ENCODE peak calls at places on chromosomes 11 and 22, in seven cellular contexts. I, X, U, D, F, Y and B are unnamed samples.

GRCh38 chr11:117181586-117182550 is 3.3 kb downstream of the SIDT2 start:
- DNase-seq in F (no peak), X (no peak), D (no peak), Y (no peak), U (no peak), I (no peak), B (no peak)

GRCh38 chr22:36238348-36239149 is 778 bp downstream of the APOL2 start:
- DNase-seq in I (peak), U (no peak), X (no peak), F (no peak), D (peak), Y (no peak), B (no peak)

GRCh38 chr11:64000026-64000739 is 13.9 kb downstream of the OTUB1 start:
- DNase-seq in Y (no peak), D (peak), U (no peak), X (peak), I (no peak), F (no peak), B (no peak)

GRCh38 chr11:353315-353857 is 15.9 kb upstream of the B4GALNT4 start:
- DNase-seq in F (peak), X (no peak), I (peak), U (no peak), Y (no peak), D (no peak), B (peak)

GRCh38 chr22:19178659-19179471 is at the start of gene SLC25A1:
- DNase-seq in X (peak), D (peak), Y (peak), I (peak), U (peak), F (peak), B (peak)

GRCh38 chr22:24543068-24543675 is 11.8 kb downstream of the GUCD1 start:
- DNase-seq in F (no peak), I (no peak), Y (no peak), D (no peak), U (no peak), X (no peak), B (no peak)

GRCh38 chr11:28420099-28420498 is 311.9 kb downstream of the METTL15 start:
- DNase-seq in U (no peak), D (no peak), Y (no peak), X (no peak), I (no peak), F (no peak), B (no peak)

GRCh38 chr11:135004495-135004894 is 592.5 kb upstream of the B3GAT1 start:
- DNase-seq in Y (no peak), I (no peak), F (no peak), X (no peak), U (no peak), D (peak), B (no peak)

GRCh38 chr11:78789365-78789764 is 214.7 kb upstream of the NARS2 start:
- DNase-seq in I (no peak), X (no peak), D (no peak), Y (no peak), F (no peak), U (no peak), B (peak)

GRCh38 chr11:60842688-60843605 is 1.0 kb downstream of the CCDC86 start:
- DNase-seq in F (no peak), Y (no peak), U (no peak), I (no peak), X (no peak), D (no peak), B (no peak)

GRCh38 chr22:40679964-40680818 is 907 bp downstream of the MCHR1 start:
- DNase-seq in I (no peak), Y (no peak), D (no peak), U (no peak), F (no peak), X (no peak), B (peak)

GRCh38 chr11:125944350-125945010 is 1.4 kb upstream of the VSIG10L2 start:
- DNase-seq in U (no peak), D (no peak), F (no peak), X (peak), I (no peak), Y (no peak), B (no peak)

GRCh38 chr22:20052309-20053250 is 27.5 kb upstream of the DGCR8 start:
- DNase-seq in I (no peak), F (no peak), U (no peak), X (no peak), Y (no peak), D (no peak), B (no peak)

GRCh38 chr11:86167499-86168161 is 76.9 kb upstream of the EED start:
- DNase-seq in X (no peak), U (no peak), F (no peak), I (no peak), D (no peak), Y (no peak), B (peak)

GRCh38 chr22:28911777-28912669 is 28.7 kb downstream of the ZNRF3 start:
- DNase-seq in I (no peak), X (no peak), U (no peak), F (peak), D (no peak), Y (no peak), B (no peak)

GRCh38 chr11:2449548-2450320 is 4.9 kb downstream of the KCNQ1 start:
- DNase-seq in X (no peak), F (no peak), D (no peak), Y (no peak), I (no peak), U (no peak), B (no peak)

GRCh38 chr22:36860821-36861659 is at the start of gene NCF4:
- DNase-seq in Y (peak), U (no peak), D (no peak), X (no peak), I (no peak), F (no peak), B (no peak)

GRCh38 chr11:65307298-65308229 is 7.1 kb upstream of the CDC42EP2 start:
- DNase-seq in X (no peak), I (no peak), F (no peak), D (no peak), U (no peak), Y (no peak), B (no peak)

GRCh38 chr11:93905384-93905783 is 55.0 kb upstream of the VSTM5 start:
- DNase-seq in U (no peak), I (no peak), F (peak), X (no peak), D (no peak), Y (no peak), B (no peak)

GRCh38 chr22:36761553-36762240 is 14.2 kb downstream of the IFT27 start:
- DNase-seq in D (no peak), U (no peak), Y (no peak), X (no peak), I (no peak), F (no peak), B (no peak)

GRCh38 chr22:20084547-20085413 is 4.7 kb downstream of the DGCR8 start:
- DNase-seq in I (peak), U (no peak), F (peak), D (peak), Y (no peak), X (peak), B (no peak)

GRCh38 chr11:45305874-45306623 is 19.9 kb upstream of the SYT13 start:
- DNase-seq in U (no peak), I (no peak), X (no peak), Y (no peak), F (no peak), D (no peak), B (peak)
- TF ChIP-seq JUND in U (no peak), I (no peak), X (no peak), Y (no peak), F (no peak), D (no peak), B (no peak)

DNA sequence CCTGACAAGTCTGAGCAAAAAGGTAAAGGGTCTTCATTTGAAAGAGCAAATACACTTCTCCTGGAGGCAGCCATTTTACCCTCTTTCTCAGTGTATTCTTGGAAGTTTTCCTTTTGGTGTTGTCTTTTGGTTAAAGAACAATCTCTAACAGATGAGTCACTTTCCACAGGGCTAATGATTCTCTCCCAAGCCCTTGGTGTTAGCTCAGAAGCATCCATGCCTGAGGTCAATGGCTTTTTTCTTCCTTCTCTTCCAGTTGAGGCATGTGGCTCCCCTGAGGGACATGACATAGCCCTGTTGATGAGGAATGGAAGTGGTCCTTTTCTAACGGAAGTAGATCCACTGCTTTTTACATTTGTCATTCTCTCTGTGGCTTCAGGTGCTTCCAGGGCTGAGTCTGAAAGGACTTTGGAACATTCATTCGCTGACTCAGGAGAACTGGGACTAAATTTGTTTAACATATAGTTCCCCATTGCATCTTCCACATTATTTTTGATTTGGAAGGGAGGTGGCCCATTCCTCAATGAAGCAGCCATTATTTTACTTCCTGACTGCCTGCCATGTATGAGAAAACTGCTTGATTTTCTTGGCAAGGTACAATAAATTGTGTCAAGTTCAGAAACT is 13.8 kb upstream of the POGLUT3 start:
- DNase-seq in F (no peak), I (no peak), U (no peak), D (no peak), X (no peak), Y (no peak), B (no peak)
- TF ChIP-seq JUND in F (no peak), I (no peak), U (no peak), D (no peak), X (no peak), Y (no peak), B (no peak)

GRCh38 chr11:70872950-70873735 is 379.2 kb downstream of the SHANK2 start:
- DNase-seq in I (no peak), X (peak), D (no peak), Y (no peak), F (no peak), U (no peak), B (no peak)

GRCh38 chr11:70871881-70872280 is 380.5 kb downstream of the SHANK2 start:
- DNase-seq in U (no peak), D (no peak), Y (no peak), I (no peak), X (no peak), F (no peak), B (no peak)

GRCh38 chr11:70873736-70874412 is 378.5 kb downstream of the SHANK2 start:
- DNase-seq in D (no peak), F (no peak), Y (no peak), I (no peak), U (no peak), X (no peak), B (no peak)

GRCh38 chr11:70868341-70868885 is 384.0 kb downstream of the SHANK2 start:
- DNase-seq in I (no peak), U (no peak), X (no peak), D (no peak), Y (no peak), F (no peak), B (no peak)

DNA sequence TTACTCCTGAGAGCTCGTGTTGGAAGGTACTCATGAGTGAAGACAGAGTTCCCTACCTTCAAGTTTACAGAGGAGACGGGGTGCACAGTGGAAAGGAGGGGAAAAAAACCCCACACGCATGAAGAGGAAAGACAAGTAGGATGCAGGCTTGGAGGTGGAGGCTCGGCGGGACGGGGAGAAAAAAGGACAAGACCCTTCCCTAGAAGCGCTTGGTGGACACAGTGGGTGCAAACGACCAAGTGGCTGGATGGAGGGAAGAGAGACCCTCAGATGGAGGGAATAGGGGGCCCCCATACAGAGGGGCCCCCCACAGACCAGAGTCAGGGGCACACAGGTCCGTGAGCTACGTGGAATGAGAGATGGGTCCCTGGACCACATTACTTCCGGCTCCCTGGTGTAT is 380.1 kb downstream of the SHANK2 start:
- DNase-seq in F (no peak), U (no peak), X (no peak), Y (no peak), D (no peak), I (no peak), B (no peak)
- TF ChIP-seq JUND in F (no peak), U (no peak), X (no peak), Y (no peak), D (no peak), I (no peak), B (no peak)

GRCh38 chr11:14413307-14414072 is 54.5 kb upstream of the RRAS2 start:
- DNase-seq in Y (no peak), F (no peak), X (peak), I (peak), U (no peak), D (no peak), B (no peak)

GRCh38 chr11:14417975-14418374 is 59.0 kb upstream of the RRAS2 start:
- DNase-seq in U (no peak), Y (no peak), X (no peak), I (no peak), D (no peak), F (no peak), B (no peak)

GRCh38 chr11:14417186-14417585 is 58.2 kb upstream of the RRAS2 start:
- DNase-seq in Y (no peak), I (no peak), D (no peak), X (no peak), U (no peak), F (no peak), B (no peak)

GRCh38 chr11:14411818-14412217 is 52.8 kb upstream of the RRAS2 start:
- DNase-seq in F (no peak), D (no peak), X (no peak), I (no peak), U (no peak), Y (no peak), B (no peak)

DNA sequence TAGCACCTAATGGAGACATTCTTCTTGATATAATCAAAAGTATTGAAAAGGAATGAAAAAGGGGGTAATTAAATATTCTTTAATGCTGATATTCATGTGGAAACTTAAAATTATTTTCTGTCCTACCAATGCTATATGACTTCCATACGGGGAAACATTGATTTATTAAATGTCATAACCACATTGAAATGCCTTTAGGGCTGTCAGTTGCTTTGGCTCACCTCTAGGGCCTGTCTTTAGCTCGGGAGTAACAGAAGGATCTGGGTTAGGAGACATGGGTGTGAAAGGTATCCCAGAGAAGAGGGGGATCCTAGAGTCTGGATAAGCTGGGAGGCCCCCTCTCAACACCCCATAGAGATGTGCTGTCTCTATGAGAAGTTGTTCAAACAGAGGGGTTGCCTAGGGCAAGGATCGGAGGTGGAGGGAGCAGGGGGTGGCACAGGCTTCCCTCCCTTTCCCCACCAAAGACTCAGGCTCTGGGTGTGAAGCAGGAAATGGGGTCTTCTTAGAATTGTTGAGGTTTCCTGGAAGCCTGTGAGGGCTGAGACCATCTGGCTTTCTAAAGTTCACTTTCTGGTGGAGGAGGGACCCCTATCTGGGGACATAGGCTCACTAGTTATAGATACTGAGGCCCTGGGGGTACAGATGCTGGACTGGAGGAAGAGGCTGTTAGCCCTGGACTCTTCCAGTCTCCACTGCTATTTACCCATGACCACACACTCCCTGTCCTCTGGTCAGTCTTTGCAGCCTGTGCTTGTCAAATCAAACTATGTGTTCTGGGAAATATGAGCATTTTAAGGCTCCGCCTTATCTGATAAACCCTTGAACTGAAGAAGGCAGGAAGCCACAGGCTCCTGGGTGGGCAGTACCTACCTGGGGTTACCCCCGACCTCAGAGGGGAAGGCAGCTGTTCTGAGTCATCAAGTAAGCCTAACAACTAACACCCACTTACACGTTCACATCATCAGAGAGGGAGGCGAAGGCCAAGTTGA is 55.8 kb upstream of the RRAS2 start:
- DNase-seq in U (no peak), F (no peak), D (no peak), X (no peak), I (peak), Y (peak), B (no peak)
- TF ChIP-seq JUND in U (no peak), F (no peak), D (peak), X (no peak), I (peak), Y (no peak), B (no peak)

GRCh38 chr11:99979052-99979451 is 708.0 kb upstream of the ARHGAP42 start:
- DNase-seq in U (no peak), X (no peak), D (no peak), Y (no peak), I (no peak), F (no peak), B (no peak)
- TF ChIP-seq JUND in U (no peak), X (no peak), D (no peak), Y (no peak), I (no peak), F (no peak), B (no peak)

DNA sequence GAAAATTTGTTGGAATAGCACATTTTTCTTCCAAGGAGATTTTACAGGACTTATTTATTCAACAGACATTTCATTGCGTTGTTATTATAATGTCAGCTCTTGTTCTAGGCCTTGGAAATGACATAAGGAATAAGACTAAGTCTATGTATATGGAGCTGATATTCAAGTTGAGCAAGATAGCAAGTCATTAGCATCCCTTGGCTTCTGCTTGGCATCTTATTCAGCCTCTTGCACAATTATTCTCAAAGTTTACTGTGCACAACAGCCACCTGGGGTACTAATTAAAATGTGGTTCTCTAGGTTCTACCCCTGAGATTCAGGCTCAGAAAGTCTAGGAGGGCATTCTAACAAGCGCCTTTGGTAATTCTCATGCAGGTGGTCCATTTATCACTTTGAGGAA is 304.8 kb upstream of the DDI1 start:
- DNase-seq in U (no peak), Y (no peak), I (no peak), D (no peak), X (no peak), F (no peak), B (no peak)
- TF ChIP-seq JUND in U (no peak), Y (no peak), I (no peak), D (no peak), X (no peak), F (no peak), B (no peak)

GRCh38 chr11:16750417-16750816 is 12.0 kb downstream of the C11orf58 start:
- DNase-seq in F (no peak), I (no peak), Y (no peak), U (no peak), D (no peak), X (no peak), B (no peak)
- TF ChIP-seq JUND in F (no peak), I (no peak), Y (no peak), U (no peak), D (no peak), X (no peak), B (no peak)

DNA sequence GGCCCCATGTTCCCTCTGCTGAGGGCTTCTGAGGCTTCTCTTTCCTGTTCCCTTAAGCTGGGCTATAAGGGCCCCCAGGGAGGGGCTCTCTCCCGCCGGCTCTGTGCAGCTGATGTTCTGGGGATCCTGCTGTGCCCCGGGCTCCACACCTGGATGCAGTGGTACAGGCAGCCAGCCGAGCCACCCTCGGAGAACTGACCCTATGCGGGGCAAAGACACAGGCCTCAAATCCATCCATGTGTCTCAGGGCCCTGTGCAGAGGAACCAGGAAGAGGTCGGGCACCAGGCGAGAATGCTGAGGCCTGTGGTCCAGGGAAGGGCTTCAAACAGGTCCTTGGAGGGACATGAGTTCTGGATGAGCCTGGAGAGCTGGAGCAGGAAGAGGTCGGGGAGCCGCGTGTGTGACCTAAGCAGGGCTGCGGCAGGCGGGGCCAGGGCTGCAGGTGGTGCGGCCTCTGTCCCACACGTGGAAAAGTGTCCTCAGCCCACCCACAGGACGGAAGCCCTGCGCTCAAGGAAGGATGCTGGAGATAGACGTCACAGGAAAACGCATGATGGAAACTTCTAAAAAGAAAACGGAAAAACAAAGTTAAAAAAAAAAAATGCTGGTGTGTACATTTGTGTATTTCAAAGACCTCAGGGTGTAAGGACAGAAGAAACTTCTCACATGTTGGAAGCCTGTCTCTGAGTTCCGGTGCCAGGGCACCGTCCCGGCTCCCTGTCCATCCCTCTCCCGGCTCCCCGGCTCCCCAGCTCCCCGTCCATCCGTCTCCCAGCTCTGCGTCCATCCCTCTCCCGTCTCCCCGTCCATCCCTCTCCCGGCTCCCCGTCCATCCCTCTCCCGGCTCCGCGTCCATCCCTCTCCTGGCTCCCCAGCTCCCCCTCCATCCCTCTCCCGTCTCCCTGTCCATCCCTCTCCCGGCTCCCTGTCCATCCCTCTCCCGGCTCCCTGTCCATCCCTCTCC is 1149.2 kb downstream of the BRD1 start:
- DNase-seq in D (no peak), I (no peak), Y (no peak), F (no peak), X (no peak), U (no peak), B (no peak)
- TF ChIP-seq JUND in D (no peak), I (no peak), Y (no peak), F (no peak), X (no peak), U (no peak), B (no peak)

DNA sequence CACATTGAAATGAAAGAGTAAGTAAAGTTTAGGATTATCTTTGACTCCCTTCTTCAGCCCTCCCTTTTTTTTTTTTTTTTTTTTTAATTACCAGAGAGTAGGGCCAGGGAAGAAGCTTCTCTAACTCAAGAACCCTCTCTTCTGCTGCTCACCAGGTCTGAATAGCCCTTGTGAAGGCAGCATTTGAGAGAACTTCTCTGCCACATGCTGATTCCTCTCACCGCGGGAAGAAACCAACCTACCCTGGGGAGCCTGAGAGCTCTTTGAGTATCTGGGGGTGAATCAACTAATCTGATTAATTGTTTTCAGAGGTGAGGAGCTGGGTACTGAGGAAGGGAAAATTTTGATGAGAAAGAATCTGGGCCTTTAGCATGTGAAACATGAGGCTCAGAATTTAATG is 434.5 kb upstream of the CCDC90B start:
- DNase-seq in Y (no peak), I (no peak), U (no peak), X (no peak), F (no peak), D (no peak), B (no peak)
- TF ChIP-seq JUND in Y (no peak), I (no peak), U (no peak), X (no peak), F (no peak), D (no peak), B (no peak)